ENCODE peak calls at places on chromosomes 1 and 21, in six cellular contexts. One of them, this sample, is unnamed.

GRCh38 chr1:50305808-50306207 is 117.4 kb downstream of the DMRTA2 start:
- DNase-seq in fibroblast of lung: no peak
- DNase-seq in neural crest cell: no peak
- DNase-seq in cardiac muscle cell: no peak
- DNase-seq in chondrocyte: no peak
- DNase-seq in GM13977: no peak
- DNase-seq in this sample: no peak

GRCh38 chr1:99996951-99997350 is 27.2 kb downstream of the SLC35A3 start:
- DNase-seq in fibroblast of lung: no peak
- DNase-seq in neural crest cell: no peak
- DNase-seq in cardiac muscle cell: no peak
- DNase-seq in chondrocyte: no peak
- DNase-seq in GM13977: no peak
- DNase-seq in this sample: no peak

GRCh38 chr1:231695439-231696255 is 69.1 kb downstream of the DISC1 start:
- DNase-seq in fibroblast of lung: peak
- DNase-seq in neural crest cell: no peak
- DNase-seq in cardiac muscle cell: peak
- DNase-seq in chondrocyte: no peak
- DNase-seq in GM13977: no peak
- DNase-seq in this sample: no peak

GRCh38 chr1:15849775-15850449 is 2.4 kb downstream of the SPEN start:
- DNase-seq in fibroblast of lung: peak
- DNase-seq in neural crest cell: peak
- DNase-seq in cardiac muscle cell: peak
- DNase-seq in chondrocyte: no peak
- DNase-seq in GM13977: no peak
- DNase-seq in this sample: peak

GRCh38 chr1:203547147-203547546 is 53.2 kb downstream of the OPTC start:
- DNase-seq in fibroblast of lung: no peak
- DNase-seq in neural crest cell: no peak
- DNase-seq in cardiac muscle cell: no peak
- DNase-seq in chondrocyte: no peak
- DNase-seq in GM13977: no peak
- DNase-seq in this sample: no peak

GRCh38 chr1:203286161-203286984 is 18.9 kb upstream of the BTG2 start:
- DNase-seq in fibroblast of lung: no peak
- DNase-seq in neural crest cell: no peak
- DNase-seq in cardiac muscle cell: no peak
- DNase-seq in chondrocyte: no peak
- DNase-seq in GM13977: no peak
- DNase-seq in this sample: no peak

GRCh38 chr21:44699502-44700001 is 2.6 kb downstream of the KRTAP10-12 start:
- DNase-seq in fibroblast of lung: no peak
- DNase-seq in neural crest cell: no peak
- DNase-seq in cardiac muscle cell: no peak
- DNase-seq in chondrocyte: no peak
- DNase-seq in GM13977: peak
- DNase-seq in this sample: no peak

GRCh38 chr1:206700445-206701036 is 15.8 kb downstream of the MAPKAPK2 start:
- DNase-seq in fibroblast of lung: no peak
- DNase-seq in neural crest cell: no peak
- DNase-seq in cardiac muscle cell: peak
- DNase-seq in chondrocyte: no peak
- DNase-seq in GM13977: no peak
- DNase-seq in this sample: no peak

GRCh38 chr1:22074803-22075202 is 22.3 kb downstream of the CDC42 start:
- DNase-seq in fibroblast of lung: no peak
- DNase-seq in neural crest cell: no peak
- DNase-seq in cardiac muscle cell: no peak
- DNase-seq in chondrocyte: no peak
- DNase-seq in GM13977: no peak
- DNase-seq in this sample: peak

GRCh38 chr1:54299037-54299436 is 99.1 kb downstream of the MRPL37 start:
- DNase-seq in fibroblast of lung: no peak
- DNase-seq in neural crest cell: no peak
- DNase-seq in cardiac muscle cell: no peak
- DNase-seq in chondrocyte: no peak
- DNase-seq in GM13977: no peak
- DNase-seq in this sample: no peak

GRCh38 chr1:17209446-17209845 is 4.5 kb downstream of the PADI1 start:
- DNase-seq in fibroblast of lung: no peak
- DNase-seq in neural crest cell: no peak
- DNase-seq in cardiac muscle cell: no peak
- DNase-seq in chondrocyte: no peak
- DNase-seq in GM13977: no peak
- DNase-seq in this sample: no peak

GRCh38 chr1:17293681-17294415 is 14.1 kb upstream of the PADI4 start:
- DNase-seq in fibroblast of lung: no peak
- DNase-seq in neural crest cell: no peak
- DNase-seq in cardiac muscle cell: no peak
- DNase-seq in chondrocyte: no peak
- DNase-seq in GM13977: no peak
- DNase-seq in this sample: no peak

GRCh38 chr1:203291201-203292096 is 13.9 kb upstream of the BTG2 start:
- DNase-seq in fibroblast of lung: no peak
- DNase-seq in neural crest cell: no peak
- DNase-seq in cardiac muscle cell: no peak
- DNase-seq in chondrocyte: no peak
- DNase-seq in GM13977: peak
- DNase-seq in this sample: peak

GRCh38 chr1:34406377-34406776 is 229.7 kb downstream of the C1orf94 start:
- DNase-seq in fibroblast of lung: no peak
- DNase-seq in neural crest cell: no peak
- DNase-seq in cardiac muscle cell: no peak
- DNase-seq in chondrocyte: no peak
- DNase-seq in GM13977: no peak
- DNase-seq in this sample: no peak

GRCh38 chr1:161266096-161266679 is 7.6 kb downstream of the PCP4L1 start:
- DNase-seq in fibroblast of lung: peak
- DNase-seq in neural crest cell: no peak
- DNase-seq in cardiac muscle cell: no peak
- DNase-seq in chondrocyte: no peak
- DNase-seq in GM13977: no peak
- DNase-seq in this sample: no peak

GRCh38 chr1:71561206-71561605 is 480.4 kb upstream of the ZRANB2 start:
- DNase-seq in fibroblast of lung: peak
- DNase-seq in neural crest cell: no peak
- DNase-seq in cardiac muscle cell: peak
- DNase-seq in chondrocyte: no peak
- DNase-seq in GM13977: no peak
- DNase-seq in this sample: no peak

GRCh38 chr1:55275976-55276375 is 60.8 kb upstream of the USP24 start:
- DNase-seq in fibroblast of lung: peak
- DNase-seq in neural crest cell: no peak
- DNase-seq in cardiac muscle cell: peak
- DNase-seq in chondrocyte: no peak
- DNase-seq in GM13977: no peak
- DNase-seq in this sample: no peak

GRCh38 chr1:53398091-53398490 is 61.1 kb upstream of the DMRTB1 start:
- DNase-seq in fibroblast of lung: no peak
- DNase-seq in neural crest cell: no peak
- DNase-seq in cardiac muscle cell: no peak
- DNase-seq in chondrocyte: no peak
- DNase-seq in GM13977: no peak
- DNase-seq in this sample: no peak

GRCh38 chr1:82565146-82565545 is 764.4 kb downstream of the ADGRL2 start:
- DNase-seq in fibroblast of lung: peak
- DNase-seq in neural crest cell: no peak
- DNase-seq in cardiac muscle cell: peak
- DNase-seq in chondrocyte: no peak
- DNase-seq in GM13977: no peak
- DNase-seq in this sample: no peak

GRCh38 chr1:2115922-2116341 is 65.7 kb downstream of the PRKCZ start:
- DNase-seq in fibroblast of lung: peak
- DNase-seq in neural crest cell: no peak
- DNase-seq in cardiac muscle cell: no peak
- DNase-seq in chondrocyte: peak
- DNase-seq in GM13977: no peak
- DNase-seq in this sample: no peak

GRCh38 chr1:155309423-155310021 is 856 bp downstream of the FDPS start:
- DNase-seq in fibroblast of lung: no peak
- DNase-seq in neural crest cell: no peak
- DNase-seq in cardiac muscle cell: no peak
- DNase-seq in chondrocyte: no peak
- DNase-seq in GM13977: no peak
- DNase-seq in this sample: no peak

GRCh38 chr1:56774067-56774609 is 45.1 kb downstream of the FYB2 start:
- DNase-seq in fibroblast of lung: no peak
- DNase-seq in neural crest cell: no peak
- DNase-seq in cardiac muscle cell: no peak
- DNase-seq in chondrocyte: no peak
- DNase-seq in GM13977: no peak
- DNase-seq in this sample: peak

GRCh38 chr1:204426035-204426436 is 14.4 kb upstream of the PPP1R15B start:
- DNase-seq in fibroblast of lung: peak
- DNase-seq in neural crest cell: no peak
- DNase-seq in cardiac muscle cell: peak
- DNase-seq in chondrocyte: no peak
- DNase-seq in GM13977: no peak
- DNase-seq in this sample: no peak

GRCh38 chr1:208791458-208791857 is 547.3 kb upstream of the PLXNA2 start:
- DNase-seq in fibroblast of lung: peak
- DNase-seq in neural crest cell: no peak
- DNase-seq in cardiac muscle cell: no peak
- DNase-seq in chondrocyte: no peak
- DNase-seq in GM13977: no peak
- DNase-seq in this sample: no peak

DNA sequence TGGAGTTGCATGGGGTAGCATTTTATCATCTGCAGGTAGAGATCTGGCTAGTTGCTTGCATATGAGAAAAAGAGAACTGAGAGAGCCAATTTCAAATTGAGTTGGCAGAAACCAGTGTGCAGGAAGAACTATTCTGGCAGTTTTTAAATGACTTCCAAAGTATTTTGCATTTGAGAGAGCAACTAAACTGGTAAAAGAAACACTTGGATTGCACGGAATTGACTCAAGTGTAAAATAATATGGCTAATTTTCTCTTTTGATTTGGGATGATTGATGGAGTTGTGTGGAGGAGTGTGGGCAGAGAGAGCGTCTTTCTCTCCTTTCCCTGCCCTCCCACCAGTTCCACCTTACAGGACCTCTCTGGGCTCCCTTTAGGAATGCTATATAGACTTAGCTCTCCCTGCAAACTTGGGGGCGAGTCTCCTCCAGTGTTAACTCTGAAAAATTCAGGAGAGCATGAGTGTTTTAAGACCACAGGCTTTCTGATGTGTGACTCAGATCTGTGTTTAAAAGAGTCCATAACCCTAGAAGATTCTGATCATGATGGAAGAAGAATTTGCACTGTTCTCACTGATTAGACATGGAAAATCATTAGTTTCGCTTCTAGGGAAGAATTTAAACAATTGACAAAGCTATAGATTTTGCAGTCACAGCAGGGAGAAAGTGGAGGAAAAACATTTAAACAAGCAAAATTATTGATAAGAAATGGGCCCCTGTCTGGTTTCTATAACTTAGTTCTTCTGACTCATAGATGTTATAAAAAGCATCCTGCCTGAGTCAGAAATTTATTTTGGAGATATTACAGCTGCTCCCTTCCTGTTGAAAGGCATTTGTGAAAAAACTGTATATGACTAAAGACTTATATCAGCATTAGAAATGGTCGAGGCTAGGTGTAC is 24.9 kb upstream of the CTBS start:
- DNase-seq in fibroblast of lung: peak
- DNase-seq in neural crest cell: no peak
- DNase-seq in cardiac muscle cell: peak
- DNase-seq in chondrocyte: no peak
- DNase-seq in GM13977: peak
- DNase-seq in this sample: peak
- TF ChIP-seq CTCF in fibroblast of lung: no peak
- TF ChIP-seq CTCF in neural crest cell: no peak
- TF ChIP-seq CTCF in cardiac muscle cell: no peak
- TF ChIP-seq CTCF in chondrocyte: no peak
- TF ChIP-seq CTCF in GM13977: no peak
- TF ChIP-seq CTCF in this sample: no peak

DNA sequence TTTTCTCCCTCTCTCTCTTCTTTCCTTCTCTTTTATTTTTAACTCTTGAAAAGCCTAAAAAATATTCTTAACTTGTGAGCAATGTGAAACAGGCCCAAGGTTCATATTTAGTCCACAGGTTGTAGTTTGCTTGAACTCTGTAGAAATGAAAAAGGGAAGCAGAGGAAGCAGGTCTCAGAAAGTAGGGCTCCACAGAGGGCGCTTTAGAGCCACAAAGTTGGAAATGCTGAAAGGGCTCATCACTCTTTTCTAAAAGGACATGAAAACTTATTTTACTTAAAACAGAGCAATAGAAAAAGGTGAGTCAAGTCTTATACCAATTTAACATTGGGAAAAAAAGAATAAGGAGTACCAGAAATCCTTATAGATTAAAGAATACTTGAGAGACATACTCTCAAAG is 247.0 kb downstream of the USP25 start:
- DNase-seq in fibroblast of lung: no peak
- DNase-seq in neural crest cell: peak
- DNase-seq in cardiac muscle cell: no peak
- DNase-seq in chondrocyte: no peak
- DNase-seq in GM13977: no peak
- DNase-seq in this sample: no peak
- TF ChIP-seq CTCF in fibroblast of lung: peak
- TF ChIP-seq CTCF in neural crest cell: peak
- TF ChIP-seq CTCF in cardiac muscle cell: peak
- TF ChIP-seq CTCF in chondrocyte: peak
- TF ChIP-seq CTCF in GM13977: no peak
- TF ChIP-seq CTCF in this sample: no peak

GRCh38 chr1:3464649-3465025 is 10.2 kb downstream of the ARHGEF16 start:
- DNase-seq in fibroblast of lung: no peak
- DNase-seq in neural crest cell: no peak
- DNase-seq in cardiac muscle cell: no peak
- DNase-seq in chondrocyte: peak
- DNase-seq in GM13977: no peak
- DNase-seq in this sample: no peak
- TF ChIP-seq CTCF in fibroblast of lung: no peak
- TF ChIP-seq CTCF in neural crest cell: no peak
- TF ChIP-seq CTCF in cardiac muscle cell: no peak
- TF ChIP-seq CTCF in chondrocyte: no peak
- TF ChIP-seq CTCF in GM13977: no peak
- TF ChIP-seq CTCF in this sample: no peak

GRCh38 chr1:61084560-61084991 is 2.2 kb downstream of the NFIA start:
- DNase-seq in fibroblast of lung: no peak
- DNase-seq in neural crest cell: no peak
- DNase-seq in cardiac muscle cell: no peak
- DNase-seq in chondrocyte: no peak
- DNase-seq in GM13977: no peak
- DNase-seq in this sample: no peak

GRCh38 chr1:61082336-61083013 is at the start of gene NFIA:
- DNase-seq in fibroblast of lung: peak
- DNase-seq in neural crest cell: peak
- DNase-seq in cardiac muscle cell: peak
- DNase-seq in chondrocyte: no peak
- DNase-seq in GM13977: peak
- DNase-seq in this sample: no peak

GRCh38 chr1:61081637-61082335 is 575 bp upstream of the NFIA start:
- DNase-seq in fibroblast of lung: peak
- DNase-seq in neural crest cell: no peak
- DNase-seq in cardiac muscle cell: peak
- DNase-seq in chondrocyte: no peak
- DNase-seq in GM13977: no peak
- DNase-seq in this sample: no peak

GRCh38 chr1:61083799-61084385 is 1.5 kb downstream of the NFIA start:
- DNase-seq in fibroblast of lung: peak
- DNase-seq in neural crest cell: no peak
- DNase-seq in cardiac muscle cell: no peak
- DNase-seq in chondrocyte: no peak
- DNase-seq in GM13977: no peak
- DNase-seq in this sample: no peak

GRCh38 chr1:61083014-61083798 is 845 bp downstream of the NFIA start:
- DNase-seq in fibroblast of lung: peak
- DNase-seq in neural crest cell: no peak
- DNase-seq in cardiac muscle cell: no peak
- DNase-seq in chondrocyte: peak
- DNase-seq in GM13977: peak
- DNase-seq in this sample: no peak
- TF ChIP-seq CTCF in fibroblast of lung: no peak
- TF ChIP-seq CTCF in neural crest cell: no peak
- TF ChIP-seq CTCF in cardiac muscle cell: no peak
- TF ChIP-seq CTCF in chondrocyte: no peak
- TF ChIP-seq CTCF in GM13977: no peak
- TF ChIP-seq CTCF in this sample: no peak